ENCODE peak calls at places on chromosomes 13 and 19, in five cellular contexts. One of them, this sample, is unnamed.

GRCh38 chr13:32409561-32410440 is 18.1 kb downstream of the N4BP2L1 start:
- DNase-seq in A549: no peak
- DNase-seq in H1: no peak
- DNase-seq in K562: no peak
- DNase-seq in HepG2: no peak
- DNase-seq in this sample: no peak

GRCh38 chr19:49635530-49636229 is 4.3 kb downstream of the RRAS start:
- DNase-seq in A549: no peak
- DNase-seq in H1: no peak
- DNase-seq in K562: no peak
- DNase-seq in HepG2: no peak
- DNase-seq in this sample: no peak

GRCh38 chr19:35231956-35232746 is 3.6 kb upstream of the FAM187B start:
- DNase-seq in A549: no peak
- DNase-seq in H1: no peak
- DNase-seq in K562: no peak
- DNase-seq in HepG2: no peak
- DNase-seq in this sample: no peak

GRCh38 chr13:23851106-23851505 is 38.1 kb downstream of the MIPEP start:
- DNase-seq in A549: no peak
- DNase-seq in H1: no peak
- DNase-seq in K562: no peak
- DNase-seq in HepG2: no peak
- DNase-seq in this sample: no peak

GRCh38 chr19:15507068-15508034 is 974 bp upstream of the CYP4F22 start:
- DNase-seq in A549: no peak
- DNase-seq in H1: no peak
- DNase-seq in K562: peak
- DNase-seq in HepG2: no peak
- DNase-seq in this sample: no peak

GRCh38 chr13:50708461-50708860 is 135.0 kb downstream of the DLEU7 start:
- DNase-seq in A549: no peak
- DNase-seq in H1: no peak
- DNase-seq in K562: no peak
- DNase-seq in HepG2: no peak
- DNase-seq in this sample: no peak

GRCh38 chr19:19805480-19805879 is 16.1 kb downstream of the ZNF506 start:
- DNase-seq in A549: no peak
- DNase-seq in H1: no peak
- DNase-seq in K562: no peak
- DNase-seq in HepG2: no peak
- DNase-seq in this sample: no peak

GRCh38 chr19:11384778-11385129 is 640 bp upstream of the EPOR start:
- DNase-seq in A549: no peak
- DNase-seq in H1: no peak
- DNase-seq in K562: no peak
- DNase-seq in HepG2: no peak
- DNase-seq in this sample: no peak

GRCh38 chr19:56821675-56822074 is 18.9 kb downstream of the PEG3 start:
- DNase-seq in A549: no peak
- DNase-seq in H1: no peak
- DNase-seq in K562: no peak
- DNase-seq in HepG2: no peak
- DNase-seq in this sample: no peak

GRCh38 chr13:23372264-23372905 is 61.1 kb downstream of the SACS start:
- DNase-seq in A549: no peak
- DNase-seq in H1: no peak
- DNase-seq in K562: no peak
- DNase-seq in HepG2: no peak
- DNase-seq in this sample: no peak

GRCh38 chr13:104594801-104595200 is 1528.6 kb upstream of the SLC10A2 start:
- DNase-seq in A549: no peak
- DNase-seq in H1: no peak
- DNase-seq in K562: no peak
- DNase-seq in HepG2: no peak
- DNase-seq in this sample: no peak

GRCh38 chr19:36488118-36488815 is 1.1 kb downstream of the ZNF566 start:
- DNase-seq in A549: peak
- DNase-seq in H1: no peak
- DNase-seq in K562: no peak
- DNase-seq in HepG2: no peak
- DNase-seq in this sample: no peak

GRCh38 chr13:114230117-114230516 is 4.6 kb upstream of the CDC16 start:
- DNase-seq in A549: no peak
- DNase-seq in H1: no peak
- DNase-seq in K562: no peak
- DNase-seq in HepG2: no peak
- DNase-seq in this sample: no peak

GRCh38 chr19:6464070-6464873 is at the start of gene CRB3:
- DNase-seq in A549: peak
- DNase-seq in H1: peak
- DNase-seq in K562: no peak
- DNase-seq in HepG2: peak
- DNase-seq in this sample: no peak

GRCh38 chr19:3821156-3821555 is 35.0 kb upstream of the MATK start:
- DNase-seq in A549: peak
- DNase-seq in H1: no peak
- DNase-seq in K562: no peak
- DNase-seq in HepG2: no peak
- DNase-seq in this sample: no peak

GRCh38 chr19:47805313-47805712 is 962 bp upstream of the TPRX1 start:
- DNase-seq in A549: no peak
- DNase-seq in H1: no peak
- DNase-seq in K562: no peak
- DNase-seq in HepG2: no peak
- DNase-seq in this sample: no peak

GRCh38 chr13:74573654-74574053 is 439.4 kb upstream of the KLF12 start:
- DNase-seq in A549: no peak
- DNase-seq in H1: no peak
- DNase-seq in K562: no peak
- DNase-seq in HepG2: peak
- DNase-seq in this sample: no peak

GRCh38 chr19:18203408-18203862 is 407 bp downstream of the RAB3A start:
- DNase-seq in A549: no peak
- DNase-seq in H1: no peak
- DNase-seq in K562: peak
- DNase-seq in HepG2: no peak
- DNase-seq in this sample: no peak

GRCh38 chr13:105925496-105925895 is 610.0 kb downstream of the EFNB2 start:
- DNase-seq in A549: no peak
- DNase-seq in H1: no peak
- DNase-seq in K562: no peak
- DNase-seq in HepG2: no peak
- DNase-seq in this sample: no peak

GRCh38 chr19:20278342-20278741 is 111.3 kb downstream of the ZNF486 start:
- DNase-seq in A549: no peak
- DNase-seq in H1: no peak
- DNase-seq in K562: no peak
- DNase-seq in HepG2: peak
- DNase-seq in this sample: no peak

GRCh38 chr13:39913928-39914327 is 258.5 kb downstream of the COG6 start:
- DNase-seq in A549: no peak
- DNase-seq in H1: no peak
- DNase-seq in K562: no peak
- DNase-seq in HepG2: no peak
- DNase-seq in this sample: no peak
- TF ChIP-seq HDAC2 in A549: no peak
- TF ChIP-seq HDAC2 in H1: no peak
- TF ChIP-seq HDAC2 in K562: no peak
- TF ChIP-seq HDAC2 in HepG2: no peak
- TF ChIP-seq HDAC2 in this sample: no peak

GRCh38 chr13:25731037-25731436 is 320.8 kb downstream of the SHISA2 start:
- DNase-seq in A549: no peak
- DNase-seq in H1: no peak
- DNase-seq in K562: no peak
- DNase-seq in HepG2: no peak
- DNase-seq in this sample: no peak

GRCh38 chr13:25727776-25728175 is 324.0 kb downstream of the SHISA2 start:
- DNase-seq in A549: no peak
- DNase-seq in H1: no peak
- DNase-seq in K562: no peak
- DNase-seq in HepG2: no peak
- DNase-seq in this sample: no peak

GRCh38 chr13:25725104-25725503 is 326.7 kb downstream of the SHISA2 start:
- DNase-seq in A549: no peak
- DNase-seq in H1: no peak
- DNase-seq in K562: no peak
- DNase-seq in HepG2: no peak
- DNase-seq in this sample: no peak

GRCh38 chr13:25729201-25729600 is 322.6 kb downstream of the SHISA2 start:
- DNase-seq in A549: no peak
- DNase-seq in H1: no peak
- DNase-seq in K562: no peak
- DNase-seq in HepG2: no peak
- DNase-seq in this sample: no peak

DNA sequence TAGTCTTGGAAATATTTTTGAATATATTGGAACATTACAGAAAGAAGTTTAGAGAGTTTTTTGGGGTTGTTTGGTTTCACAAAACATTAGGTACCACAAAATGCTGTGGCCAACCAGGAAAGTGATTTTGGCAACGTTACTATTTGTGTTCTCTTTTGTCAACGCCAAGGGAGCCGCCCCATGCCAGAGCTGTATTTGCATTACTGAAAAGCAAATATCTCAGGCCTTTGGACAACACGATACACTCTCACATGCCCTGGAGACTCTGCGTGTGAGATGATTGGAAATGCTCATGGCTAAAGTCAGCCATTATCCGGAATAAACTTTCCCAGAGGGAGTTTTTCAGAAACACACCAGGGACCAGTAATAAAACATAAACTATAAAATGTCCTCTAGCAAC is 324.6 kb downstream of the SHISA2 start:
- DNase-seq in A549: no peak
- DNase-seq in H1: no peak
- DNase-seq in K562: no peak
- DNase-seq in HepG2: no peak
- DNase-seq in this sample: no peak
- TF ChIP-seq HDAC2 in A549: no peak
- TF ChIP-seq HDAC2 in H1: no peak
- TF ChIP-seq HDAC2 in K562: no peak
- TF ChIP-seq HDAC2 in HepG2: no peak
- TF ChIP-seq HDAC2 in this sample: no peak

DNA sequence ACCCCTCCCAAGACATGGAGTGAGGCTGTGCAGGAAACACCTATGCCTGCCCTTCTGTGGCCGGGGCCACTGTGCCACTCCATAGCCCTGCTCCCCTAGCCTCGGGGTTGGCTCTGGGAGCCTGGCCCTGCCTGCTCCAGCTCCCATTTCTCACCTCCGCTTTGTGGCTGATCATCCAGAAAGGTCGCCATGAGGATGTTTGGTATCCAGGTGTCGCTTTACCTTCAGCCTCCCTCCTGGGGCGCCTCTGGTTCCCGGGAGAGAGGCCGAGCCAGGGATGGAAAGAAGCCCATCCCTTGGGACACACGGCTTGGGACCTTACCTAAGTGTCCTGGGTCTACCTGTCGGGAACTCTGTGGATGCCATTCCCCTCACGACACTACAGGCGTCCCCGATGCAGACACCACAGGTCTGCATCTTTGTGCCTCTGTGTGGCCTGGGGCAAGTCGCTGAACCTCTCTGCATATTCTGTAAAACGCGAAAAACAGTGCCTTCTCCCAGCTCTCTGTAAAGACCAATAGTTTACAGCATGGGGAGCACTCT is 3.4 kb upstream of the MCF2L start:
- DNase-seq in A549: no peak
- DNase-seq in H1: no peak
- DNase-seq in K562: no peak
- DNase-seq in HepG2: no peak
- DNase-seq in this sample: no peak
- TF ChIP-seq HDAC2 in A549: no peak
- TF ChIP-seq HDAC2 in H1: no peak
- TF ChIP-seq HDAC2 in K562: no peak
- TF ChIP-seq HDAC2 in HepG2: no peak
- TF ChIP-seq HDAC2 in this sample: no peak

DNA sequence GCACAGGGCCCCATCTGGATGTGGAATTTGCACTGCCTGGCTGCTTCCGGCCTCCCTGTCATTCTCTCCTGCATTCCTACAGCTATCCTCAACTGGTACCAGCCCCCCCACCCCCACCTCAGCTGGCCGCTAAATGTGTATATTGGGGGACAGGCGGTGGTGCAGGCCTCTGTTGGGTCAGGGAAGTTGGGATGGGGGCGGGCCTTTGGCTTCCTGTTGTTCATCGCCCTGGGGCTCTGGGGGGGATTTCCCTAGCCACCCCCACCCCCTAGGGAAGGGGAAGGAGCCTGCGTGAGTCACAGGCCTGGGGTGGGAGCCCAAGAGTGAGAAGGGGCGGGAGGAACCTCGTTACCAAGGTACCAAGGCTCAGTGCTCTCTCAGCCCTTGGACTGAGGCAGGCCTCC is 10.6 kb downstream of the POU2F2 start:
- DNase-seq in A549: peak
- DNase-seq in H1: no peak
- DNase-seq in K562: no peak
- DNase-seq in HepG2: no peak
- DNase-seq in this sample: peak
- TF ChIP-seq HDAC2 in A549: no peak
- TF ChIP-seq HDAC2 in H1: no peak
- TF ChIP-seq HDAC2 in K562: no peak
- TF ChIP-seq HDAC2 in HepG2: no peak
- TF ChIP-seq HDAC2 in this sample: no peak

GRCh38 chr19:2524840-2525723 is 49.2 kb downstream of the GADD45B start:
- DNase-seq in A549: peak
- DNase-seq in H1: no peak
- DNase-seq in K562: no peak
- DNase-seq in HepG2: peak
- DNase-seq in this sample: no peak
- TF ChIP-seq HDAC2 in A549: no peak
- TF ChIP-seq HDAC2 in H1: no peak
- TF ChIP-seq HDAC2 in K562: no peak
- TF ChIP-seq HDAC2 in HepG2: no peak
- TF ChIP-seq HDAC2 in this sample: no peak

DNA sequence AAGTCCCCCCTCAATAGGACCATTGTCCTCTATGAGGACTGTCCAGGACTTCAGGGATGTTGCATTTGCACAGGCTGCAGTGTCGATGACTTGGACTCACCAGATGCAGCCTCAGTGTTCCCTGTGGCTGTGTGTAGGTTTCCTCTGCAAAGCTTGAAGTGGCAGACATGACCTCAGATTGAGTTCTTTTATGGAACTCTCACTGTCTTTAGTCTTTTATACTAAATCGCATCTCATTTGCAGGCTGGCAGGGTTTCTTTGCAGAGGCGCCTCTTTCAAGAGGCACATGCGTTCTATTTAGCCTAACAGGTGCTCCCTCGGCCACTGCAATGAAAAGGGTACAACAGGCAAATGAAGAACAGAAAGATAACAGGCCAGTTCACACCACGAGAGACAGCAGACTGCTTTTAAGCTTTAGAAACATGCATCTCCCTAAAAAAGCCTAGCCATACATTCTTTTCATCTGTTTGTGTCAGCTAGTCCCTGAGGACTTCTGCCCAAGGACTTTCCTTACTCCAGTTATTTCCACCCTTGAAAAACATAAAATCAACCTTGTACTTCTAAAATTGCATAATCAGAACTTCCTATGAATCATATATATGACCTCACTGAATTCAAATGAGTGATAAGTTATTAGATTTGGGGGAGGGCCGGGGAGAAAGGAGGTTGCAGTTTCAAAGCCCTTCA is 118.4 kb downstream of the RAB20 start:
- DNase-seq in A549: no peak
- DNase-seq in H1: no peak
- DNase-seq in K562: no peak
- DNase-seq in HepG2: no peak
- DNase-seq in this sample: no peak
- TF ChIP-seq HDAC2 in A549: no peak
- TF ChIP-seq HDAC2 in H1: no peak
- TF ChIP-seq HDAC2 in K562: no peak
- TF ChIP-seq HDAC2 in HepG2: no peak
- TF ChIP-seq HDAC2 in this sample: no peak